ENCODE peak calls at places on chromosomes 1 and 21, in five cellular contexts. One of them, this sample, is unnamed.

GRCh38 chr1:147542549-147542857 is 1.2 kb downstream of the BCL9 start:
- DNase-seq in BJ: no peak
- DNase-seq in Calu3: no peak
- DNase-seq in AG04450: no peak
- DNase-seq in K562: no peak
- DNase-seq in this sample: no peak

GRCh38 chr1:85992756-85993155 is 163.8 kb downstream of the COL24A1 start:
- DNase-seq in Calu3: no peak
- DNase-seq in K562: no peak
- DNase-seq in BJ: peak
- DNase-seq in AG04450: peak
- DNase-seq in this sample: peak

GRCh38 chr1:97632776-97633175 is 288.1 kb downstream of the DPYD start:
- DNase-seq in K562: no peak
- DNase-seq in AG04450: no peak
- DNase-seq in BJ: no peak
- DNase-seq in Calu3: no peak
- DNase-seq in this sample: no peak

GRCh38 chr1:16905112-16905855 is 9.5 kb downstream of the RNU1-2 start:
- DNase-seq in AG04450: peak
- DNase-seq in K562: peak
- DNase-seq in BJ: peak
- DNase-seq in Calu3: no peak
- DNase-seq in this sample: peak

GRCh38 chr1:24888061-24888970 is 41.8 kb downstream of the RUNX3 start:
- DNase-seq in Calu3: no peak
- DNase-seq in K562: no peak
- DNase-seq in AG04450: no peak
- DNase-seq in BJ: no peak
- DNase-seq in this sample: no peak

GRCh38 chr1:87206044-87206443 is 122.6 kb upstream of the LMO4 start:
- DNase-seq in AG04450: no peak
- DNase-seq in K562: no peak
- DNase-seq in BJ: no peak
- DNase-seq in Calu3: no peak
- DNase-seq in this sample: no peak

GRCh38 chr1:36703526-36704208 is 221.0 kb upstream of the CSF3R start:
- DNase-seq in Calu3: peak
- DNase-seq in BJ: no peak
- DNase-seq in AG04450: peak
- DNase-seq in K562: peak
- DNase-seq in this sample: peak

GRCh38 chr1:94892604-94893280 is 34.2 kb downstream of the CNN3 start:
- DNase-seq in K562: no peak
- DNase-seq in Calu3: no peak
- DNase-seq in AG04450: no peak
- DNase-seq in BJ: no peak
- DNase-seq in this sample: no peak

GRCh38 chr1:183022202-183023145 is 746 bp upstream of the LAMC1 start:
- DNase-seq in Calu3: peak
- DNase-seq in K562: peak
- DNase-seq in AG04450: peak
- DNase-seq in BJ: peak
- DNase-seq in this sample: peak

GRCh38 chr1:167922611-167923074 is 8.7 kb upstream of the ADCY10 start:
- DNase-seq in K562: no peak
- DNase-seq in Calu3: no peak
- DNase-seq in BJ: peak
- DNase-seq in AG04450: no peak
- DNase-seq in this sample: no peak

GRCh38 chr1:226542623-226543103 is 5.9 kb upstream of the STUM start:
- DNase-seq in Calu3: no peak
- DNase-seq in BJ: no peak
- DNase-seq in AG04450: no peak
- DNase-seq in K562: no peak
- DNase-seq in this sample: no peak

GRCh38 chr21:15061747-15062146 is 3.1 kb downstream of the NRIP1 start:
- DNase-seq in AG04450: no peak
- DNase-seq in K562: no peak
- DNase-seq in BJ: no peak
- DNase-seq in Calu3: no peak
- DNase-seq in this sample: no peak

GRCh38 chr21:15063081-15063820 is 1.5 kb downstream of the NRIP1 start:
- DNase-seq in K562: no peak
- DNase-seq in AG04450: no peak
- DNase-seq in Calu3: no peak
- DNase-seq in BJ: no peak
- DNase-seq in this sample: no peak

GRCh38 chr21:15061284-15061683 is 3.5 kb downstream of the NRIP1 start:
- DNase-seq in K562: no peak
- DNase-seq in AG04450: no peak
- DNase-seq in Calu3: no peak
- DNase-seq in BJ: no peak
- DNase-seq in this sample: no peak

GRCh38 chr21:15063821-15064575 is 802 bp downstream of the NRIP1 start:
- DNase-seq in Calu3: peak
- DNase-seq in AG04450: no peak
- DNase-seq in K562: peak
- DNase-seq in BJ: no peak
- DNase-seq in this sample: no peak

DNA sequence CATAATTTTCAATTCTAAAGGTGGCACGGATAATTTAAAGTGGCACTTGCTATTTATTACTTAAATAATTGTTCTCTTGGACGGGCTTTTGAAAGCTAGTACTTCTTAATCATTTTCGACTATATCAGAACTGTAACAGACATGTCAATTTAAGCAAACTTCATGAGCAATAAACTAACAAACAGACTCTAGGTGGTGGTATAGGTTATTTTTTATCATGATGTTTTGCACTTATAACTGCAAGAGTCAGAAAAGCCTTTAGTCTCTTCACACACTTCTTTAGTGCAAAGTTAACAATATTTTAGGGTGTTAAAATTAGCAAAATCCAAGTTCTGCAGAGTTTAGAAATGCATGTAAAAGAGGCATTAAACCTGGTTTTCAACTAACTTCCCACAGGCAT is 2.2 kb downstream of the NRIP1 start:
- DNase-seq in K562: peak
- DNase-seq in Calu3: no peak
- DNase-seq in AG04450: no peak
- DNase-seq in BJ: no peak
- DNase-seq in this sample: no peak
- TF ChIP-seq CTCF in K562: no peak
- TF ChIP-seq CTCF in Calu3: no peak
- TF ChIP-seq CTCF in AG04450: no peak
- TF ChIP-seq CTCF in BJ: no peak
- TF ChIP-seq CTCF in this sample: no peak

GRCh38 chr1:62849031-62849430 is 65.1 kb downstream of the ATG4C start:
- DNase-seq in AG04450: no peak
- DNase-seq in BJ: no peak
- DNase-seq in K562: no peak
- DNase-seq in Calu3: no peak
- DNase-seq in this sample: no peak
- TF ChIP-seq CTCF in AG04450: no peak
- TF ChIP-seq CTCF in BJ: no peak
- TF ChIP-seq CTCF in K562: peak
- TF ChIP-seq CTCF in Calu3: no peak
- TF ChIP-seq CTCF in this sample: no peak

GRCh38 chr1:38013027-38013588 is 574 bp downstream of the UTP11 start:
- DNase-seq in BJ: no peak
- DNase-seq in Calu3: peak
- DNase-seq in AG04450: no peak
- DNase-seq in K562: no peak
- DNase-seq in this sample: peak

GRCh38 chr1:38018864-38019343 is 6.4 kb downstream of the UTP11 start:
- DNase-seq in K562: no peak
- DNase-seq in BJ: no peak
- DNase-seq in Calu3: no peak
- DNase-seq in AG04450: no peak
- DNase-seq in this sample: no peak

GRCh38 chr1:38014724-38015424 is 2.3 kb downstream of the UTP11 start:
- DNase-seq in Calu3: no peak
- DNase-seq in K562: no peak
- DNase-seq in AG04450: no peak
- DNase-seq in BJ: no peak
- DNase-seq in this sample: no peak

GRCh38 chr1:38014171-38014570 is 1.6 kb downstream of the UTP11 start:
- DNase-seq in Calu3: no peak
- DNase-seq in K562: no peak
- DNase-seq in AG04450: no peak
- DNase-seq in BJ: no peak
- DNase-seq in this sample: no peak

GRCh38 chr1:38015978-38016640 is 3.6 kb downstream of the UTP11 start:
- DNase-seq in Calu3: no peak
- DNase-seq in K562: no peak
- DNase-seq in BJ: no peak
- DNase-seq in AG04450: no peak
- DNase-seq in this sample: no peak
- TF ChIP-seq CTCF in Calu3: no peak
- TF ChIP-seq CTCF in K562: no peak
- TF ChIP-seq CTCF in BJ: no peak
- TF ChIP-seq CTCF in AG04450: no peak
- TF ChIP-seq CTCF in this sample: no peak

GRCh38 chr1:52348704-52349301 is 17.2 kb downstream of the CC2D1B start:
- DNase-seq in Calu3: no peak
- DNase-seq in K562: no peak
- DNase-seq in AG04450: no peak
- DNase-seq in BJ: no peak
- DNase-seq in this sample: no peak
- TF ChIP-seq CTCF in Calu3: no peak
- TF ChIP-seq CTCF in K562: peak
- TF ChIP-seq CTCF in AG04450: peak
- TF ChIP-seq CTCF in BJ: peak
- TF ChIP-seq CTCF in this sample: peak

DNA sequence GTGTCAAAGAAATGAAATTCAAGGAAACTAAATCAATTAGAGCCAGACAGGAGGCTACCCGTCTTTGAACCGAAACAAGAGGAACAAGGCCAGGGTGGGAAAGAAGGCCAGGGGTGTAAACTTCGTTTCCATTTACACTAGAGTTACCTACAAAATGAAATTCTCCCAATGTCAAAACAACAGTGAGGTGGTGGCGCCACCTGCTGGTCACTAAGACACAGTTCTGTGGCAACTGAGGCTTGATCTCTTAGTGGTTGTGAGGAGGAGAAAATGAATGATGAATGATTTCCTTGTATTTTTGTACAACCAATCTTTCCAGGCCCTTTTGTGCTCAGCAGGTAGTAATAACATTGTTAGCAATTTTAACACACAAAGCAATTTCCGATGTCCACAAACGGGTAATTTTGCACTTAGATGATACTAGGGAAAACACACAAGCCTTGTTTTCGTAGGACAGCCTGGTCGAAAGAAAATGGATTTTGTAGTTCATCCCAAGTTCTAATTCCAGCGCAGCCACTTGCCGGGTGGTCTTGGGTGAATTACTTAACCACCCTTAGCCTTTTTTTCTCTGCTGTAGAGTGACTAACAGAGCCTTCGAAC is 54.8 kb upstream of the SOD1 start:
- DNase-seq in AG04450: peak
- DNase-seq in Calu3: peak
- DNase-seq in BJ: no peak
- DNase-seq in K562: peak
- DNase-seq in this sample: peak
- TF ChIP-seq CTCF in AG04450: peak
- TF ChIP-seq CTCF in Calu3: peak
- TF ChIP-seq CTCF in BJ: peak
- TF ChIP-seq CTCF in K562: peak
- TF ChIP-seq CTCF in this sample: peak

GRCh38 chr1:246607466-246607865 is 41.2 kb downstream of the CNST start:
- DNase-seq in BJ: no peak
- DNase-seq in Calu3: no peak
- DNase-seq in AG04450: no peak
- DNase-seq in K562: no peak
- DNase-seq in this sample: no peak
- TF ChIP-seq CTCF in BJ: no peak
- TF ChIP-seq CTCF in Calu3: no peak
- TF ChIP-seq CTCF in AG04450: no peak
- TF ChIP-seq CTCF in K562: no peak
- TF ChIP-seq CTCF in this sample: no peak

GRCh38 chr1:84083321-84083720 is 60.8 kb upstream of the PRKACB start:
- DNase-seq in BJ: no peak
- DNase-seq in Calu3: no peak
- DNase-seq in AG04450: no peak
- DNase-seq in K562: no peak
- DNase-seq in this sample: no peak

GRCh38 chr1:84073266-84073665 is 70.8 kb upstream of the PRKACB start:
- DNase-seq in BJ: no peak
- DNase-seq in K562: no peak
- DNase-seq in Calu3: no peak
- DNase-seq in AG04450: no peak
- DNase-seq in this sample: no peak

GRCh38 chr1:84078108-84078823 is 65.8 kb upstream of the PRKACB start:
- DNase-seq in BJ: no peak
- DNase-seq in K562: peak
- DNase-seq in Calu3: no peak
- DNase-seq in AG04450: no peak
- DNase-seq in this sample: no peak

GRCh38 chr1:84078824-84079167 is 65.3 kb upstream of the PRKACB start:
- DNase-seq in AG04450: no peak
- DNase-seq in BJ: no peak
- DNase-seq in Calu3: no peak
- DNase-seq in K562: no peak
- DNase-seq in this sample: no peak

DNA sequence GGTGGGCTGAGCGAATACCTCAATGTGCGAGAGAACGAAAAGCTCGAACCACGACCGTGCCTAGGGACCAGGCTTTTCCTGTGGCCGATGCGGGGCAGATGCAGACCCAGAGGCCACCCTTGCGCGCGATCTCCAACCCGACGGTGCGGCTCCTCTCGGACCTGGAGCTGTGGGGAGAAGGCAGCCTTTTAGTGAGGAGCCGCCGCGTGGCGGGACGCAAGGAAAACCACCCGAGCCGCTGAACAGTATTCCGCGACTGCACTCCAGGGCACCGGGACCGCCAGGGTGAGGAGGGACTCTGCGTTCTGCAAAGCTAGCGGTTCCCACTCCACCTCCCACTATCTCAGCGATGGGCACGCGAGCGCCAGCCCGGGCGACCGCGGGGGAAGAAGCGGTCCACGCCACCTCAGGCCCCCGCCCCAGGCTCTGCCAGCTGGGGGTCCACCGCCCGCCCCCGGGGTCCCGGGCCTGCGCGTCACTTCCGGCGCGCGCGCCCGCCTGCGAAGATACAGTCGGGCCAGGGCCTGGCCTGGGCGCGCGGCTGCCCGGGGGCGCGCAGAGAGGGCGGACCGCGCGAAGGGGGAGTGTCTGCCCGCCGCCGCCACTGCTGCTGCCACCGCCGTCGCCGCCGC is 66.5 kb upstream of the PRKACB start:
- DNase-seq in BJ: no peak
- DNase-seq in AG04450: no peak
- DNase-seq in Calu3: peak
- DNase-seq in K562: peak
- DNase-seq in this sample: peak
- TF ChIP-seq CTCF in BJ: no peak
- TF ChIP-seq CTCF in AG04450: no peak
- TF ChIP-seq CTCF in Calu3: no peak
- TF ChIP-seq CTCF in K562: no peak
- TF ChIP-seq CTCF in this sample: no peak